ENCODE peak calls at places on chromosomes 13 and 19, in eight cellular contexts. B, S, U, A, C, F, Q and O are unnamed samples.

GRCh38 chr13:59979589-59979988 is 184.1 kb downstream of the DIAPH3 start:
- DNase-seq in S (no peak), Q (no peak), F (no peak), C (no peak), U (no peak), B (no peak), A (no peak), O (no peak)

GRCh38 chr19:7470540-7471305 is 18.1 kb downstream of the PEX11G start:
- DNase-seq in S (no peak), B (no peak), Q (no peak), F (no peak), U (no peak), C (no peak), A (no peak), O (no peak)

GRCh38 chr19:10295305-10295846 is 5.6 kb downstream of the ICAM5 start:
- DNase-seq in B (peak), C (peak), A (peak), Q (no peak), S (no peak), U (no peak), F (peak), O (no peak)

GRCh38 chr13:76552373-76552772 is 333.8 kb downstream of the KCTD12 start:
- DNase-seq in B (no peak), U (no peak), A (no peak), Q (no peak), F (no peak), C (no peak), S (no peak), O (no peak)

GRCh38 chr19:44747739-44748425 is 626 bp upstream of the BCL3 start:
- DNase-seq in B (peak), C (no peak), Q (peak), U (no peak), S (no peak), F (peak), A (no peak), O (peak)

GRCh38 chr19:20247016-20247683 is 80.1 kb downstream of the ZNF486 start:
- DNase-seq in B (peak), A (no peak), C (no peak), F (peak), U (peak), S (peak), Q (peak), O (peak)

GRCh38 chr19:55156202-55157063 is 1.1 kb downstream of the TNNI3 start:
- DNase-seq in A (no peak), S (no peak), C (peak), Q (no peak), U (no peak), B (peak), F (peak), O (no peak)

GRCh38 chr13:27309967-27310598 is 39.5 kb downstream of the RASL11A start:
- DNase-seq in Q (no peak), F (no peak), A (no peak), B (no peak), U (no peak), S (no peak), C (no peak), O (no peak)

GRCh38 chr13:72985610-72986009 is 73.2 kb upstream of the KLF5 start:
- DNase-seq in C (no peak), Q (no peak), U (no peak), B (no peak), S (no peak), A (no peak), F (no peak), O (no peak)

GRCh38 chr13:99981115-99982020 is at the start of gene ZIC2:
- DNase-seq in S (no peak), F (peak), Q (no peak), B (no peak), U (no peak), A (no peak), C (no peak), O (no peak)

GRCh38 chr13:94761407-94761806 is 49.1 kb upstream of the SOX21 start:
- DNase-seq in C (no peak), Q (no peak), U (no peak), S (no peak), B (no peak), F (no peak), A (no peak), O (no peak)

GRCh38 chr19:7883796-7884570 is 4.3 kb upstream of the LRRC8E start:
- DNase-seq in Q (no peak), C (no peak), B (no peak), S (no peak), A (no peak), F (no peak), U (no peak), O (no peak)

GRCh38 chr19:51660975-51661600 is 14.5 kb upstream of the SIGLEC14 start:
- DNase-seq in F (peak), A (peak), U (no peak), Q (peak), S (peak), C (peak), B (no peak), O (peak)

GRCh38 chr19:40549007-40549708 is 27.5 kb upstream of the SHKBP1 start:
- DNase-seq in B (peak), C (peak), A (peak), F (peak), U (no peak), S (peak), Q (peak), O (peak)

GRCh38 chr13:29758591-29759114 is 91.8 kb downstream of the UBL3 start:
- DNase-seq in U (no peak), C (peak), B (peak), A (peak), S (no peak), F (no peak), Q (no peak), O (no peak)

GRCh38 chr13:32075150-32075851 is 43.7 kb downstream of the FRY start:
- DNase-seq in U (no peak), Q (no peak), F (no peak), A (no peak), B (no peak), S (no peak), C (no peak), O (no peak)

GRCh38 chr13:80226645-80227044 is 114.3 kb downstream of the SPRY2 start:
- DNase-seq in A (no peak), S (no peak), F (no peak), C (no peak), Q (no peak), U (no peak), B (no peak), O (no peak)

GRCh38 chr13:78806457-78806856 is 147.5 kb upstream of the OBI1 start:
- DNase-seq in B (no peak), Q (no peak), C (no peak), F (no peak), A (no peak), U (no peak), S (no peak), O (no peak)

GRCh38 chr19:31380854-31381253 is 31.6 kb upstream of the TSHZ3 start:
- DNase-seq in Q (no peak), S (no peak), F (no peak), B (no peak), A (no peak), U (no peak), C (no peak), O (no peak)

GRCh38 chr13:34748561-34748960 is 193.5 kb upstream of the NBEA start:
- DNase-seq in Q (no peak), C (no peak), F (no peak), A (no peak), B (no peak), U (no peak), S (no peak), O (no peak)

GRCh38 chr13:112625698-112626097 is 37.7 kb upstream of the TUBGCP3 start:
- DNase-seq in U (no peak), B (peak), F (no peak), C (no peak), A (no peak), S (no peak), Q (no peak), O (no peak)

GRCh38 chr19:19096641-19097627 is 33.1 kb downstream of the SLC25A42 start:
- DNase-seq in A (no peak), S (no peak), U (no peak), B (no peak), Q (no peak), C (no peak), F (no peak), O (no peak)

GRCh38 chr13:44698076-44698475 is 121.9 kb upstream of the TSC22D1 start:
- DNase-seq in A (no peak), B (no peak), C (no peak), F (no peak), Q (no peak), S (no peak), U (peak), O (no peak)

GRCh38 chr13:33918199-33918932 is 100.4 kb downstream of the RFC3 start:
- DNase-seq in A (no peak), U (no peak), S (no peak), F (peak), C (no peak), Q (no peak), B (no peak), O (no peak)

GRCh38 chr13:113209336-113209879 is at the start of gene CUL4A:
- DNase-seq in B (peak), U (peak), S (peak), A (peak), C (peak), F (peak), Q (peak), O (peak)

GRCh38 chr13:26619321-26619720 is 61.8 kb downstream of the WASF3 start:
- DNase-seq in A (no peak), S (no peak), C (no peak), B (no peak), F (no peak), Q (no peak), U (no peak), O (no peak)

GRCh38 chr19:39941615-39942507 is 7.4 kb upstream of the FCGBP start:
- DNase-seq in S (no peak), B (no peak), F (no peak), Q (no peak), C (peak), U (no peak), A (peak), O (no peak)

GRCh38 chr19:10007811-10008211 is 2.5 kb downstream of the COL5A3 start:
- DNase-seq in A (no peak), C (no peak), Q (peak), S (no peak), F (no peak), U (no peak), B (no peak), O (no peak)

GRCh38 chr13:99220199-99220931 is 19.7 kb downstream of the UBAC2 start:
- DNase-seq in B (no peak), C (peak), U (no peak), Q (no peak), S (no peak), F (no peak), A (no peak), O (no peak)

GRCh38 chr13:76976488-76976887 is 15.4 kb upstream of the CLN5 start:
- DNase-seq in B (no peak), F (no peak), S (no peak), U (no peak), A (no peak), Q (no peak), C (peak), O (no peak)

GRCh38 chr13:23673354-23673753 is 103.1 kb downstream of the TNFRSF19 start:
- DNase-seq in B (no peak), F (no peak), Q (peak), A (no peak), U (no peak), C (no peak), S (no peak), O (peak)

GRCh38 chr13:30847697-30848307 is 58.3 kb upstream of the MEDAG start:
- DNase-seq in F (no peak), B (no peak), Q (peak), U (no peak), S (no peak), A (no peak), C (no peak), O (no peak)

GRCh38 chr13:73368608-73369007 is 309.8 kb downstream of the KLF5 start:
- DNase-seq in B (no peak), F (no peak), C (no peak), S (peak), Q (no peak), U (no peak), A (no peak), O (no peak)

GRCh38 chr19:51097166-51097736 is 11.0 kb downstream of the CTU1 start:
- DNase-seq in S (peak), F (peak), C (peak), U (no peak), Q (peak), A (peak), B (peak), O (no peak)

GRCh38 chr19:9836021-9836420 is 903 bp downstream of the PIN1 start:
- DNase-seq in S (no peak), A (no peak), F (peak), C (no peak), U (no peak), Q (no peak), B (no peak), O (no peak)

GRCh38 chr19:43950834-43951626 is at the start of gene ZNF221:
- DNase-seq in A (peak), F (peak), B (peak), C (peak), Q (peak), U (peak), S (peak), O (peak)

GRCh38 chr19:16861875-16862274 is 26.9 kb upstream of the F2RL3 start:
- DNase-seq in A (no peak), F (no peak), B (no peak), C (no peak), U (no peak), S (no peak), Q (no peak), O (no peak)

GRCh38 chr19:16860996-16861395 is 27.8 kb upstream of the F2RL3 start:
- DNase-seq in A (no peak), U (no peak), B (no peak), C (no peak), S (no peak), F (no peak), Q (no peak), O (no peak)

GRCh38 chr19:16859626-16860025 is 29.2 kb upstream of the F2RL3 start:
- DNase-seq in B (no peak), Q (no peak), S (no peak), C (no peak), A (no peak), U (no peak), F (no peak), O (no peak)

GRCh38 chr19:16860118-16860517 is 28.7 kb upstream of the F2RL3 start:
- DNase-seq in U (no peak), Q (no peak), S (no peak), A (no peak), F (no peak), C (no peak), B (no peak), O (no peak)

GRCh38 chr19:16862826-16863405 is 25.9 kb upstream of the F2RL3 start:
- DNase-seq in F (no peak), B (no peak), A (no peak), Q (no peak), U (no peak), C (no peak), S (no peak), O (no peak)
- H3K27ac ChIP-seq in F (no peak), B (no peak), A (no peak), Q (no peak), U (no peak), C (no peak), S (no peak), O (no peak)

DNA sequence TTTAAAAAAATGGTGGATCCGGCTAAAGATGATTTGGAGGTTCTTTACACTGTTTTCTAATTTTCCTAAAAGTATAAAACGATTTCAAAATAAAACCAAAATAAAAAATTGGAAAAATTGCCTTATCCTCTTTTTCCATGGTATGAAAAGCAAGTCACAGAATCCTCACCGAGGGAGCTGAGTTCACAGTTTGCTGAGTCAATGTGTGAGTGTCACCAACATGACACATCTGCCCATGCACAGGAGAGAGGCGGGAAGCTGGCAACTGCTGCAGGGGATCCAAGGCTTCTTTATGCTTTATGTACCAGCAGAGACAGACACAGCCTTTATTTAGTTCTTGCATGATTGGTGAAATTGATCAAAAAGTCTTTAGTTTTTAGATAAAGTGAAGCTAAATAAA is 157.8 kb downstream of the TNFSF13B start:
- DNase-seq in B (no peak), S (no peak), A (no peak), F (no peak), Q (no peak), C (no peak), U (no peak), O (no peak)
- H3K27ac ChIP-seq in B (no peak), S (no peak), A (no peak), F (no peak), Q (no peak), C (no peak), U (no peak), O (no peak)

GRCh38 chr19:16326401-16327130 is 1.9 kb downstream of the KLF2 start:
- DNase-seq in S (no peak), F (no peak), B (peak), U (no peak), A (peak), Q (no peak), C (peak), O (no peak)

GRCh38 chr19:16327131-16327450 is 2.5 kb downstream of the KLF2 start:
- DNase-seq in F (no peak), C (no peak), U (no peak), B (peak), Q (no peak), S (no peak), A (no peak), O (no peak)

GRCh38 chr19:16328824-16329482 is 4.3 kb downstream of the KLF2 start:
- DNase-seq in B (no peak), U (no peak), A (peak), F (no peak), C (peak), S (no peak), Q (no peak), O (no peak)

GRCh38 chr19:16327501-16327900 is 2.9 kb downstream of the KLF2 start:
- DNase-seq in U (no peak), B (no peak), C (no peak), A (no peak), S (no peak), F (no peak), Q (no peak), O (no peak)

GRCh38 chr19:16327911-16328823 is 3.5 kb downstream of the KLF2 start:
- DNase-seq in S (peak), C (peak), A (peak), B (peak), F (no peak), Q (peak), U (no peak), O (peak)
- H3K27ac ChIP-seq in S (peak), C (peak), A (peak), B (peak), F (no peak), Q (peak), U (peak), O (peak)

DNA sequence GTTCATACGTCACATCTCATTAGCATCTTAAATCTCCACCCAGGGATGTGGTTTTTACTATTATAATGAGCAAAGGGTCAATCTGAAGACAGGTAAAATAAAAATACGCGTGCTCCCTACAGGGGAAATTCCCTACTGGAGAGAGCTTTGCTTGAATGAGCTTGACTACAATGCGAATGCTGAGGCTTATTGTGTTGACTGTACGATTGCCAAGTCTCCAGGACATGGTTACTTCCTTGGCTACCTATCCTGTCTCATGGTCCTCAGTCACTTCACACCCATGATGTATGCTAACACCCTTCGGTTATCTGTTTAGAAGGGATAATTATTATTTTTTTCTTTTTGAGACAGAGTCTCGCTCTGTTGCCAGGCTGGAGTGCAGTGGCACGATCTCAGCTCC is 61.7 kb downstream of the ZNF627 start:
- DNase-seq in U (no peak), C (no peak), F (no peak), S (peak), A (no peak), B (no peak), Q (no peak), O (no peak)
- H3K27ac ChIP-seq in U (no peak), C (no peak), F (no peak), S (no peak), A (no peak), B (no peak), Q (no peak), O (no peak)

DNA sequence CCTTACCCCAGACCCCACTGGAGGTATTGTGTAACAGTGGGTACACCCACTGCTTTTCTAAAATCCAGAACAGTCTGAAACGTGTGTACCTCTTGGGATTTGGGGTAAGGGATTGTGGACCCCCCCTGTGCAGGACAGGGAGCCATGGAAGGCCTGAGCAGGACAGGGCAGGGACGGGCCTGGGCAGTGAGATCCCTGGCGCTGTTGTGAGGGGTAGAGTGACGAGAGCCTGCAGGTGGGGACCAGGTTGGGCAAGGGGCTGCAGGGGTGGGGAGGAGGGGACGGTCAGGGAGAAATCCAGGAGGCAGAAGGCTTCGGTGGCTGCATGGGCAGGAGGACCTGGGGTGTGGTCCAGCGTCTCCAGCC is 28.6 kb downstream of the CNFN start:
- DNase-seq in U (no peak), F (no peak), C (no peak), B (no peak), A (no peak), S (no peak), Q (no peak), O (no peak)
- H3K27ac ChIP-seq in U (no peak), F (no peak), C (no peak), B (no peak), A (no peak), S (no peak), Q (no peak), O (no peak)

GRCh38 chr13:39185326-39185725 is 147.1 kb downstream of the NHLRC3 start:
- DNase-seq in B (no peak), U (no peak), C (no peak), Q (no peak), F (no peak), A (no peak), S (no peak), O (no peak)
- H3K27ac ChIP-seq in B (no peak), U (no peak), C (no peak), Q (peak), F (no peak), A (no peak), S (no peak), O (no peak)

DNA sequence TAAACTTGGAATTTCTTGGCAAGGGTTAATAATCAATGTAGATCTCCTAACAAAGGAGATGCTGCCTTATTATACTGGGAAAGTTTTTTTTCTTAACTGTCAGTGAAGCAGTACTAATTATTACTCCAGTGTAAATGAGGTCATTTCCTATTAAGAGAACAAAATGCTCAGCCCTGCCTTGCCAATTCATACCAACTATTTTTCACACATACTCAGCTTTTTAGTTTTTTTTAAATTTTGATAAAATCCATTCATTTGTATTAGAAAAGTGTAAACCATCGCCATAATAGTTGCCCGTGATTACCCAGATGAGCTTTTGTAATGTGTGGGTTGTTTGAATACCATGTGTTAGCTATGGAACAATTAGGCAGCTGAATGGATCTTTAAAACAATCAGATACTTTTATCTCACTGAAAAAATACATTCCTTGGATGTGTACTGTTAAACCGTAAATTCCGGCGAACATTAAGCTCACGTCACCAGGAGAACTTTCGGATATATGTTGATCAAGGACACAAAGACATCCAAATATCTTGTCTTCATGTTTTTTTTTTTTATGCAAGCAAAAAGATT is 95.8 kb upstream of the ZNF536 start:
- DNase-seq in C (no peak), S (no peak), Q (no peak), A (no peak), F (no peak), B (no peak), U (no peak), O (no peak)
- H3K27ac ChIP-seq in C (no peak), S (no peak), Q (no peak), A (no peak), F (no peak), B (no peak), U (peak), O (no peak)

GRCh38 chr13:75226755-75227435 is 255.1 kb downstream of the TBC1D4 start:
- DNase-seq in B (no peak), C (no peak), Q (no peak), S (no peak), F (no peak), A (no peak), U (no peak), O (no peak)
- H3K27ac ChIP-seq in B (peak), C (no peak), Q (no peak), S (no peak), F (no peak), A (no peak), U (no peak), O (no peak)